ENCODE peak calls at places on chromosomes 2 and 18, in six cellular contexts. J is foreskin fibroblast, W is kidney, Y is PC-3, S is transverse colon, K is astrocyte of the spinal cord. Z is an unnamed sample.

GRCh38 chr18:78659748-78660147 is 319.9 kb upstream of the SALL3 start:
- DNase-seq in J (no peak), K (no peak), W (no peak), Y (no peak), S (no peak), Z (no peak)

GRCh38 chr2:152011724-152012123 is 87.1 kb downstream of the CACNB4 start:
- DNase-seq in Y (peak), K (no peak), S (no peak), W (no peak), J (no peak), Z (no peak)

GRCh38 chr2:134027980-134028379 is 225.9 kb upstream of the MGAT5 start:
- DNase-seq in S (no peak), Y (no peak), K (no peak), W (peak), J (no peak), Z (no peak)

GRCh38 chr2:119744335-119744939 is 15.3 kb upstream of the PTPN4 start:
- DNase-seq in J (peak), K (peak), S (no peak), Y (peak), W (no peak), Z (no peak)

GRCh38 chr2:120769076-120769786 is 33.6 kb downstream of the GLI2 start:
- DNase-seq in S (no peak), Y (no peak), K (no peak), W (peak), J (no peak), Z (no peak)

GRCh38 chr2:219452361-219453317 is 18.0 kb downstream of the SPEG start:
- DNase-seq in Y (peak), W (no peak), J (peak), K (peak), S (peak), Z (peak)

GRCh38 chr2:20524412-20525040 is 77.7 kb downstream of the RHOB start:
- DNase-seq in W (peak), S (peak), Y (no peak), J (no peak), K (no peak), Z (no peak)

GRCh38 chr2:1830936-1831616 is 86.8 kb upstream of the PXDN start:
- DNase-seq in Y (no peak), J (no peak), K (no peak), S (no peak), W (peak), Z (no peak)

GRCh38 chr2:21404137-21404536 is 280.4 kb downstream of the TDRD15 start:
- DNase-seq in K (no peak), J (no peak), S (no peak), Y (no peak), W (no peak), Z (no peak)

GRCh38 chr2:152055366-152056108 is 43.3 kb downstream of the CACNB4 start:
- DNase-seq in Y (no peak), W (no peak), S (no peak), J (no peak), K (peak), Z (no peak)

GRCh38 chr2:10410001-10410671 is 38.0 kb downstream of the ODC1 start:
- DNase-seq in K (peak), W (no peak), Y (no peak), J (no peak), S (no peak), Z (no peak)

GRCh38 chr2:134249755-134250154 is 4.1 kb upstream of the MGAT5 start:
- DNase-seq in Y (no peak), K (no peak), S (no peak), J (no peak), W (no peak), Z (no peak)

GRCh38 chr2:108535380-108535677 is 1.1 kb downstream of the LIMS1 start:
- DNase-seq in K (no peak), Y (peak), W (no peak), S (no peak), J (peak), Z (no peak)

GRCh38 chr18:10878703-10879102 is 270.7 kb downstream of the PIEZO2 start:
- DNase-seq in K (no peak), Y (no peak), S (peak), W (no peak), J (no peak), Z (no peak)

GRCh38 chr2:39504790-39505335 is 67.8 kb upstream of the MAP4K3 start:
- DNase-seq in W (no peak), J (peak), K (no peak), Y (peak), S (no peak), Z (no peak)

GRCh38 chr2:67993329-67993728 is 69.5 kb downstream of the C1D start:
- DNase-seq in K (no peak), Y (no peak), W (no peak), S (no peak), J (no peak), Z (no peak)

GRCh38 chr2:191946471-191947182 is 99.7 kb upstream of the CAVIN2 start:
- DNase-seq in S (no peak), K (no peak), W (no peak), J (no peak), Y (peak), Z (no peak)

GRCh38 chr2:111135910-111136297 is 15.2 kb downstream of the BCL2L11 start:
- DNase-seq in J (no peak), S (no peak), Y (peak), K (peak), W (peak), Z (no peak)

GRCh38 chr2:55148269-55148668 is 83.8 kb downstream of the CLHC1 start:
- DNase-seq in J (peak), W (no peak), Y (peak), S (no peak), K (peak), Z (no peak)

GRCh38 chr2:240893363-240893828 is 2.6 kb downstream of the MAB21L4 start:
- DNase-seq in S (no peak), J (peak), Y (peak), K (no peak), W (peak), Z (no peak)

GRCh38 chr2:157592983-157593382 is 35.7 kb downstream of the ACVR1C start:
- DNase-seq in Y (peak), W (no peak), K (peak), S (no peak), J (no peak), Z (no peak)

GRCh38 chr2:175690113-175690716 is 311.9 kb downstream of the LNPK start:
- DNase-seq in S (peak), W (no peak), J (peak), Y (peak), K (peak), Z (peak)

GRCh38 chr18:23632615-23633014 is 30.1 kb downstream of the ANKRD29 start:
- DNase-seq in Y (no peak), W (no peak), K (no peak), J (no peak), S (no peak), Z (no peak)

GRCh38 chr2:40803900-40804299 is 352.0 kb upstream of the SLC8A1 start:
- DNase-seq in S (no peak), J (no peak), Y (no peak), W (no peak), K (no peak), Z (no peak)

GRCh38 chr18:60292186-60292585 is 80.4 kb downstream of the MC4R start:
- DNase-seq in J (no peak), Y (no peak), S (no peak), W (no peak), K (no peak), Z (no peak)

GRCh38 chr18:681985-682384 is 24.5 kb downstream of the TYMS start:
- DNase-seq in S (no peak), J (no peak), W (no peak), K (no peak), Y (no peak), Z (no peak)

GRCh38 chr18:27685807-27686412 is 491.0 kb downstream of the CDH2 start:
- DNase-seq in W (no peak), Y (peak), J (peak), K (peak), S (no peak), Z (peak)

GRCh38 chr18:79018911-79019310 is 39.3 kb downstream of the SALL3 start:
- DNase-seq in Y (no peak), J (no peak), W (no peak), S (no peak), K (no peak), Z (no peak)

GRCh38 chr2:62604336-62604735 is 98.3 kb upstream of the TMEM17 start:
- DNase-seq in K (no peak), W (no peak), J (no peak), S (no peak), Y (peak), Z (no peak)

GRCh38 chr2:216205486-216205885 is 96.3 kb downstream of the XRCC5 start:
- DNase-seq in Y (no peak), K (no peak), J (no peak), S (no peak), W (no peak), Z (no peak)

GRCh38 chr18:55300469-55301195 is 287.4 kb downstream of the TCF4 start:
- DNase-seq in W (no peak), K (peak), J (peak), Y (no peak), S (no peak), Z (no peak)

GRCh38 chr2:74261204-74261864 is 62.9 kb downstream of the MTHFD2 start:
- DNase-seq in Y (peak), K (peak), W (no peak), S (peak), J (peak), Z (no peak)

GRCh38 chr18:48850891-48851302 is 99.9 kb downstream of the SMAD7 start:
- DNase-seq in J (no peak), W (no peak), K (peak), Y (no peak), S (no peak), Z (no peak)

GRCh38 chr2:37201208-37201607 is 4.9 kb downstream of the CEBPZOS start:
- DNase-seq in Y (no peak), S (no peak), J (no peak), W (no peak), K (no peak), Z (no peak)

GRCh38 chr18:60838677-60839076 is 466.1 kb upstream of the MC4R start:
- DNase-seq in J (no peak), Y (no peak), K (peak), W (no peak), S (no peak), Z (no peak)

DNA sequence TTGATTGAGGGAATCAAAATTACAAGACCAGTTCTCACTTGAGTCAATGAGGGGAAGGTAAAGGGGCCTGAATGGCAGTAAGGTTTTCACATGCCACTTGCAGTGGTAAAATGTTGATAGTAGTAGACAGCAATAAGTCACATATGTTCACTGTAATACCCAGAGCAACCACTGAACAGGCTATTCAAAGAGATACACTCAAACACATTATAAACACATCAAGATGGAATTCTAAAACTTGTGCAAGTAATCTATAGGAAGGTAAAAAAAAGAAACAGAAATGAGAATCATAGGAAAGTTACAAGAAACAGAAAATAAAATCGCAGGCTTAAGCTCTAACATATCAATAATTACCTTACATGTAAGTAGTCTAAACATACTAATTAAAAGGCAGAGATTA is 86.6 kb upstream of the AFF3 start:
- DNase-seq in J (no peak), W (no peak), K (no peak), S (no peak), Y (no peak), Z (no peak)
- TF ChIP-seq CTCF in J (no peak), W (no peak), K (peak), S (no peak), Y (peak), Z (peak)

GRCh38 chr2:122652670-122653069 is 897.2 kb downstream of the TSN start:
- DNase-seq in S (no peak), Y (no peak), K (no peak), J (no peak), W (no peak), Z (no peak)
- H3K4me3 ChIP-seq in S (no peak), Y (no peak), K (no peak), J (no peak), W (no peak), Z (no peak)

DNA sequence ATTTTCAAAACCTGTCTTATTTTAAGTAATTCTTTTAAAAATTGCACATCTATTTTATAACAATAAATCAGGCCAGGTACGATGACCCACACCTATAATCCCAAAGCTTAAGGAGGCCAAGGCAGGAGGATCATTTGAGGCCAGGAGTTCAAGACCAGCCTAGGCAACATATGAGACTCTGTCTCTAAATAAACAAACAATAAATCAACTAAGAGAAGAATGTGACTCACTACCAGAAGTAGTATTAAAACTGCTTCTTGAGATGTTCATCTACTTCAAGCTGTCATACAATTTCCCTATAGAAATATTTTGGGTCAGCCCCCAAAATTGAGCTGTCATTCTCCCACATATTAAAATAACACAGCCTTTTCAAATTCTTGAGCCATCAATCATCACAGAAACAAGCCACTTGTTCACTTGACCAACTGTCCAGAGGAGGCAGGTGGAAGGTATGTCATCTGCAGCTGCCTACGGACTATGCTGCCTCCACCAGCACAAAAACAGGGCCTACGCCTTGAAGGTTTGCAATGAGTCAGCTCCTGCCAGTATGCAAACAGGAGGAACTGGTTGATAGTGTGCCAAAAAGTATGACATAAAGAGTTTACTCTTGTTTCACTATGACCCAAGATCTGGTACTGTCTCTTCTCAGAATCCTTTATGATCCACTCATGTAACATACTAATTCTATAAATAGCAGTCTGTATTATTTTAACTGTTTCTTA is 33.6 kb downstream of the KIDINS220 start:
- DNase-seq in J (peak), S (peak), Y (peak), W (no peak), K (peak), Z (peak)
- TF ChIP-seq CTCF in J (no peak), S (peak), Y (no peak), W (no peak), K (peak), Z (peak)

DNA sequence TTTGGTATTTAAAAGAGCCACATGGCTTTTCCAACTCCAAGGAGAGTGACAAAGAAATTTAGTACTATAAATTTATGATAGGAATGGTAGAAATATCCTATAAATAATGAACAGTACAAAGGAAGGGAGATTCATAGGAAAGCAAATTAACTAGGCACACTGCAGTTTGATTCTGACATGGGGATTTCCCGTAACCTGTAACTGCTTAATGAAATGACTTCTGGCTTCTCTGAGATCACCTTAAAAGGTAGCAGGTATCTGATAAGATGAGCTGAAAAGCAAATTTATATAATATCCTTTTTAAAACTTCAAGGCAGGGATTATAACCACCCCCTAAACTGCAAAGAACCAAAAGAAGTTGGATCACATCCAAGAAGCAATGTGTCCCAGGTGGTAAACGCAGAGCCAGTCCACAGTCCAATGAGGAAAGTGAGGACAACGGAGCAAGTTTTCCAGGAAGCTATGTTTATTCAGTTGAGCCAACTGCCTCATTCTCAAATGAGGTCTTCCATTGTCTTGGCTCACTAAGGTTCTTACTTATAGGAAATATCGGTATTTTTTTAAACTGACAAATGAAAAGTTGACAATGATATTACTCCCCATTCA is 43.0 kb downstream of the WIPF1 start:
- DNase-seq in Y (no peak), S (no peak), W (no peak), J (no peak), K (no peak), Z (no peak)
- H3K4me3 ChIP-seq in Y (no peak), S (no peak), W (no peak), J (no peak), K (no peak), Z (no peak)

GRCh38 chr2:205679410-205680009 is 2.8 kb upstream of the NRP2 start:
- DNase-seq in S (no peak), W (no peak), Y (peak), K (no peak), J (no peak), Z (no peak)

GRCh38 chr2:205680067-205680466 is 2.2 kb upstream of the NRP2 start:
- DNase-seq in S (peak), Y (peak), J (peak), W (no peak), K (peak), Z (peak)

GRCh38 chr2:205681836-205682238 is 464 bp upstream of the NRP2 start:
- DNase-seq in Y (peak), J (no peak), S (no peak), W (peak), K (no peak), Z (no peak)

GRCh38 chr2:205682239-205683021 is at the start of gene NRP2:
- DNase-seq in S (peak), W (peak), J (peak), K (peak), Y (peak), Z (peak)

DNA sequence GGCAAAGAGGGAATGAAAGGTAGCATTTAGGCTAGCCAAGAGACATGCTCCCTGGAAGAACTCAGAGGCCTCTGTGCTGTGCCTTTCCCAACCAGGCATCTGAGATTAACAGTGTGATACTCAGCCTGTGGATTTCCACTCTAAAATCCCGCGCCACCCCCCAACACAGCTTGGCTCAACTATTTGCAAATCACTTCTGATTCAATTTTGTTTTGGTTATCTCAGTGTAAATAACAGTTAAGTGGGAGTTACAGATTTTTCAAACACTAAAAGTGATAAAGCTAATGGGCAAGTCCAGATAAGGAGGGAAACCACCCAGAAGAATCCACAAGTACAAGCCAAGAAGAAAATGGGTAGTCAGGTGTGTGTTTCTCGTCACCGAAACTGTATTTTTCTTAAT is 1.4 kb upstream of the NRP2 start:
- DNase-seq in K (no peak), S (no peak), Y (no peak), W (no peak), J (no peak), Z (no peak)
- TF ChIP-seq CTCF in K (no peak), S (no peak), Y (no peak), W (no peak), J (no peak), Z (no peak)

GRCh38 chr2:96325038-96325883 is at the start of gene ITPRIPL1:
- DNase-seq in S (peak), Y (no peak), K (peak), W (no peak), J (no peak), Z (no peak)
- H3K4me3 ChIP-seq in S (peak), Y (no peak), K (peak), W (peak), J (peak), Z (peak)

DNA sequence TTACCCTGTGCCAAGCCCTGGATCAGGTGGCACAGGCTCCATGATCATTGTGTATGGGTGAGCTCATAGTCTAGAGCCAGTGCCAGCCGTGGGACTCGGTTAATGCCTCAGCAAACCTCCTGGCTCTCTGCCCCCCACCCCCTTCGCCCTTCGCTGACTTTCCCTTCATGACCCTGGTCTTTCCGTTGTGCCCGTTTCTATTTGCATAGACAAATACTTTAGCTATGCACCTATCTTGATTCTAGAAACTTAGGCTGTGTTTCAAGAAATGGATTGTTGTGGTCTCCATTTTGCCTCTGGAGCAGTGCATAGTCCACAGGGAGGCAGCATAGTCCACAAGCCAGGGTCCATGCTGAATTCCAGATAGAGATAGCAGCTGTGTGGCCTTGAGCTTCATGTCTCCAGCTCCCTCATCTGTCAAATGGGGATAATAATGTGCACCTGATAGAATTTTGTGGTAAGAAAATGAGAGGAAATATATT is 44.8 kb upstream of the KDM3A start:
- DNase-seq in J (peak), W (no peak), Y (peak), K (peak), S (peak), Z (no peak)
- TF ChIP-seq CTCF in J (peak), W (peak), Y (peak), K (peak), S (no peak), Z (peak)

Z was measured in AG04450.